ENCODE peak calls at places on chromosomes 12 and 14, in eight cellular contexts. L, V, N, S, C, X, H and Y are unnamed samples.
A peak's percentile ranks its signal among the peaks of the same experiment; 100 is the strongest.

GRCh38 chr12:63023926-63024325 is 89.0 kb upstream of the PPM1H start:
- DNase-seq in N (no peak), H (no peak), C (no peak), V (no peak), S (no peak), X (no peak), L (no peak), Y (no peak)

GRCh38 chr12:127680516-127680915 is 586.5 kb upstream of the TMEM132C start:
- DNase-seq in X (no peak), V (no peak), C (no peak), N (no peak), S (peak; percentile 10), L (peak; percentile 3), H (no peak), Y (no peak)

GRCh38 chr12:78970041-78970440 is 105.5 kb downstream of the SYT1 start:
- DNase-seq in S (no peak), H (no peak), N (no peak), C (no peak), X (no peak), V (peak; percentile 68), L (peak; percentile 17), Y (no peak)

GRCh38 chr12:12717586-12718381 is 616 bp downstream of the CDKN1B start:
- DNase-seq in C (no peak), S (no peak), L (no peak), H (no peak), V (peak; percentile 9), N (no peak), X (peak; percentile 53), Y (peak; percentile 46)

GRCh38 chr12:3186546-3187237 is 109.5 kb downstream of the TSPAN9 start:
- DNase-seq in C (no peak), V (no peak), X (no peak), H (no peak), N (no peak), L (no peak), S (no peak), Y (no peak)

GRCh38 chr14:23185046-23185445 is 1.6 kb upstream of the SLC7A8 start:
- DNase-seq in V (peak; percentile 59), H (no peak), N (no peak), C (no peak), L (no peak), S (peak; percentile 48), X (no peak), Y (no peak)

GRCh38 chr12:15522574-15523187 is 200.4 kb downstream of the PTPRO start:
- DNase-seq in V (peak; percentile 60), H (peak; percentile 31), L (peak; percentile 76), X (peak; percentile 62), S (peak; percentile 73), C (no peak), N (no peak), Y (no peak)

GRCh38 chr12:32488132-32488531 is 88.8 kb downstream of the FGD4 start:
- DNase-seq in X (no peak), L (no peak), V (no peak), S (no peak), N (no peak), H (no peak), C (no peak), Y (no peak)

GRCh38 chr12:13090054-13090453 is 13.4 kb downstream of the GSG1 start:
- DNase-seq in S (no peak), C (no peak), N (no peak), V (no peak), X (no peak), H (no peak), L (no peak), Y (no peak)

GRCh38 chr12:32698285-32698684 is 19.2 kb downstream of the DNM1L start:
- DNase-seq in H (no peak), N (no peak), V (no peak), S (no peak), X (peak; percentile 8), L (no peak), C (no peak), Y (no peak)

GRCh38 chr14:54344445-54344844 is 52.4 kb upstream of the CDKN3 start:
- DNase-seq in H (no peak), N (no peak), X (no peak), S (no peak), C (no peak), V (no peak), L (no peak), Y (no peak)

GRCh38 chr14:29712586-29712985 is 215.1 kb downstream of the PRKD1 start:
- DNase-seq in N (no peak), S (no peak), L (no peak), V (no peak), X (no peak), C (no peak), H (no peak), Y (no peak)

GRCh38 chr12:1488908-1489381 is 105.4 kb downstream of the FBXL14 start:
- DNase-seq in L (peak; percentile 40), H (no peak), N (no peak), V (no peak), C (no peak), S (peak; percentile 79), X (no peak), Y (no peak)

GRCh38 chr12:3197131-3197818 is 120.1 kb downstream of the TSPAN9 start:
- DNase-seq in H (no peak), X (no peak), N (no peak), C (no peak), S (no peak), L (no peak), V (no peak), Y (no peak)

GRCh38 chr12:40310201-40310600 is 85.4 kb downstream of the LRRK2 start:
- DNase-seq in X (no peak), H (no peak), N (no peak), S (no peak), C (no peak), L (no peak), V (no peak), Y (no peak)

GRCh38 chr14:93712838-93713724 is 75.2 kb downstream of the PRIMA1 start:
- DNase-seq in X (no peak), C (no peak), V (peak; percentile 37), S (no peak), N (no peak), H (no peak), L (no peak), Y (no peak)

GRCh38 chr14:77067632-77068514 is 30.2 kb upstream of the CIPC start:
- DNase-seq in X (peak; percentile 61), S (peak; percentile 74), H (peak; percentile 52), C (peak; percentile 81), L (peak; percentile 65), V (peak; percentile 40), N (peak; percentile 76), Y (peak; percentile 59)

GRCh38 chr12:93243689-93244513 is 133.8 kb upstream of the NUDT4 start:
- DNase-seq in N (no peak), X (peak; percentile 17), V (peak; percentile 96), L (peak; percentile 90), S (peak; percentile 94), C (no peak), H (no peak), Y (no peak)

GRCh38 chr12:46825526-46826414 is at the start of gene SLC38A4:
- DNase-seq in L (peak; percentile 39), H (no peak), N (no peak), V (no peak), C (no peak), X (no peak), S (peak; percentile 51), Y (peak; percentile 30)
- TF ChIP-seq CTCF in L (peak; percentile 25), H (no peak), N (peak; percentile 53), V (no peak), C (no peak), X (no peak), S (peak; percentile 13), Y (peak; percentile 20)

DNA sequence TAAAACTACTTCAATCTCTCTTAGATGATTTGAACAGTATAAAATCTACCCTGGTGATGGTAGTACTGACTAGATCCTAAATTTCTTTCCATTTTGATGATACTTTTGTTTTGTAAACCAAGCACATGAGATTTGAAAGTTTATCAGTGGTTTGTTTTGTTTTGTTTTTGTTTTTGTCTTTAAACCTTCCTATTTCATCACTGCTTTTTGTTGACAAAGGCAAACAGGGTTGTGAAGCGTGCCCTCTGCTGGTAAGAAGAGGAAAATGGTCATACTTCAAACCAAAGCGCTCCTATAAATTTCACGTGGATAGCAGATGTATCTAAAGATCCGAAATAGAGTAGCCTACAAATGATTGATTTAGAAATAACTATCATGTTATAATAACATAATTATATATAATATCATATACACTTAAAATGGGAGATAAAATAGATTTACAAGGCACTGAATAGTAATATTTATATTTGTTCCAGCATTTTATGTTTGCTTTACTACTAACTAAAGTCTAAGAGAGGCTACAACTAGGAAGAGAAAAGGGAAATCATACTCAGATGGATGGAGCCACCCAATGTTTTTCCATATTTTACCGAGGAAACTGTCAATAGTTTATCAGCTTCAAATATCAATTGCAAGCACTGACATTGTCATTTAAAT is 254.0 kb upstream of the USP15 start:
- DNase-seq in H (peak; percentile 26), C (no peak), V (peak; percentile 48), X (peak; percentile 48), S (peak; percentile 55), N (no peak), L (peak; percentile 53), Y (no peak)
- TF ChIP-seq CTCF in H (peak; percentile 58), C (peak; percentile 51), V (peak; percentile 60), X (peak; percentile 94), S (peak; percentile 83), N (peak; percentile 91), L (peak; percentile 75), Y (peak; percentile 81)

GRCh38 chr12:76685246-76685678 is 78.7 kb upstream of the ZDHHC17 start:
- DNase-seq in L (peak; percentile 66), C (no peak), S (peak; percentile 61), N (no peak), V (no peak), X (no peak), H (peak; percentile 39), Y (no peak)

GRCh38 chr12:76690916-76691700 is 72.8 kb upstream of the ZDHHC17 start:
- DNase-seq in L (no peak), X (no peak), V (no peak), H (no peak), C (no peak), N (no peak), S (peak; percentile 33), Y (no peak)

GRCh38 chr12:76688001-76688400 is 75.9 kb upstream of the ZDHHC17 start:
- DNase-seq in V (no peak), L (peak; percentile 56), S (no peak), X (no peak), H (no peak), N (no peak), C (no peak), Y (no peak)

GRCh38 chr12:76694369-76694768 is 69.5 kb upstream of the ZDHHC17 start:
- DNase-seq in X (no peak), V (no peak), S (no peak), H (no peak), N (no peak), C (no peak), L (no peak), Y (no peak)

GRCh38 chr12:76688627-76689026 is 75.3 kb upstream of the ZDHHC17 start:
- DNase-seq in S (no peak), X (no peak), L (no peak), C (no peak), V (no peak), H (no peak), N (no peak), Y (no peak)
- TF ChIP-seq CTCF in S (peak; percentile 27), X (peak; percentile 66), L (peak; percentile 38), C (no peak), V (no peak), H (no peak), N (peak; percentile 56), Y (peak; percentile 33)

DNA sequence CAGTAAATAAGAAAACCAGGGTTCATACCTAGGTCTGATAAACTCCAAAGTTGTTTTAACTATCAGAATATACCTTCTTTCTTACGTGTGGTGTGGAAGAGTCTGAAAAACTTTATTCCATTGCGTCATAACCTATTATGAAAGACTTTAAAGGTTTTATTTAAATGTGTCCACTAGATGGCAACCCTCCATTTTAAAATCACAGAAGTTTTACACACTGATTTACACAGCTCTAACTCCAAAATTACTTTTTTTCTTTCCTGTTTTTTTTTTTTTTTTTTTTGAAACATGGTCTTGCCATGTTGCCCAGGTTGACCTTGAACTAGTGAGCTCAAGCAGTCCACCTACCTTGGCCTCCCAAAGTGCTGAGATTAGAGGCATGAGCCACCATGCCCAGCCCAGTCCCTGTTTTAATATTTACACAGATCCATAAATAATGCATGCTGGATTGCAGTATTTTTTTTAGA is 17.3 kb upstream of the TMPRSS12 start:
- DNase-seq in V (peak; percentile 75), X (peak; percentile 76), C (no peak), H (peak; percentile 36), S (peak; percentile 90), N (no peak), L (peak; percentile 89), Y (no peak)
- TF ChIP-seq CTCF in V (peak; percentile 18), X (peak; percentile 77), C (peak; percentile 49), H (peak; percentile 32), S (peak; percentile 22), N (peak; percentile 79), L (peak; percentile 14), Y (peak; percentile 67)